ENCODE peak calls at places on chromosomes 6 and 20, in eight cellular contexts. P, J, X, V, I, C, G and T are unnamed samples.
A peak's percentile ranks its signal among the peaks of the same experiment; 100 is the strongest.

GRCh38 chr20:35001596-35002362 is 46.1 kb downstream of the MYH7B start:
- DNase-seq in V (no peak), P (no peak), J (no peak), I (no peak), G (no peak), X (no peak), C (no peak), T (peak; percentile 43)

GRCh38 chr20:2402271-2402980 is 21.7 kb downstream of the TGM6 start:
- DNase-seq in G (no peak), X (no peak), V (peak; percentile 54), C (no peak), P (no peak), J (peak; percentile 71), I (no peak), T (peak; percentile 19)

GRCh38 chr20:11094711-11095110 is 420.9 kb upstream of the JAG1 start:
- DNase-seq in G (no peak), C (no peak), V (no peak), X (no peak), J (no peak), P (no peak), I (no peak), T (no peak)

GRCh38 chr6:36314221-36315014 is 22.3 kb downstream of the BNIP5 start:
- DNase-seq in I (no peak), P (no peak), J (peak; percentile 62), V (no peak), C (no peak), X (no peak), G (peak; percentile 44), T (no peak)

GRCh38 chr20:12406978-12407377 is 489.3 kb downstream of the BTBD3 start:
- DNase-seq in X (no peak), J (no peak), V (no peak), G (no peak), I (no peak), P (no peak), C (no peak), T (no peak)

GRCh38 chr20:45934046-45934586 is 367 bp upstream of the PCIF1 start:
- DNase-seq in G (peak; percentile 57), V (peak; percentile 61), C (peak; percentile 80), P (no peak), X (no peak), I (peak; percentile 74), J (peak; percentile 38), T (peak; percentile 17)

GRCh38 chr6:170029416-170030283 is 261.2 kb downstream of the DLL1 start:
- DNase-seq in C (no peak), X (no peak), I (no peak), J (no peak), G (no peak), P (no peak), V (no peak), T (no peak)

GRCh38 chr6:143229402-143229801 is 168.7 kb downstream of the AIG1 start:
- DNase-seq in P (no peak), V (no peak), X (no peak), C (no peak), J (no peak), G (no peak), I (no peak), T (no peak)

GRCh38 chr6:35181313-35181932 is 32.3 kb upstream of the SCUBE3 start:
- DNase-seq in C (no peak), J (peak; percentile 54), P (no peak), G (no peak), X (no peak), I (no peak), V (no peak), T (no peak)

GRCh38 chr6:159104931-159105330 is 60.1 kb upstream of the TAGAP start:
- DNase-seq in X (no peak), I (no peak), G (peak; percentile 80), C (no peak), V (no peak), P (no peak), J (no peak), T (no peak)

GRCh38 chr6:6932341-6932740 is 175.4 kb upstream of the RREB1 start:
- DNase-seq in P (no peak), J (no peak), I (no peak), V (no peak), X (no peak), G (no peak), C (no peak), T (no peak)

GRCh38 chr20:63466250-63466825 is 6.1 kb downstream of the KCNQ2 start:
- DNase-seq in P (no peak), X (no peak), G (no peak), C (no peak), I (no peak), J (no peak), V (no peak), T (no peak)

GRCh38 chr20:11891827-11892521 is 25.7 kb upstream of the BTBD3 start:
- DNase-seq in X (no peak), V (peak; percentile 77), J (peak; percentile 79), C (peak; percentile 71), I (peak; percentile 77), P (no peak), G (peak; percentile 6), T (peak; percentile 84)

GRCh38 chr6:21597706-21598273 is 4.2 kb downstream of the SOX4 start:
- DNase-seq in I (peak; percentile 9), P (no peak), G (peak; percentile 6), X (no peak), V (no peak), C (peak; percentile 15), J (peak; percentile 36), T (peak; percentile 48)

GRCh38 chr6:32149932-32150920 is 1.5 kb downstream of the PRRT1 start:
- DNase-seq in G (no peak), C (no peak), J (no peak), X (no peak), V (no peak), I (no peak), P (no peak), T (no peak)

GRCh38 chr6:105014448-105014847 is 57.5 kb downstream of the LIN28B start:
- DNase-seq in G (no peak), P (no peak), X (no peak), I (no peak), C (peak; percentile 66), V (no peak), J (no peak), T (no peak)

GRCh38 chr6:4554645-4555044 is 221.6 kb upstream of the CDYL start:
- DNase-seq in X (no peak), C (no peak), I (no peak), P (no peak), V (no peak), G (no peak), J (no peak), T (no peak)

GRCh38 chr20:1184260-1184637 is 532 bp downstream of the TMEM74B start:
- DNase-seq in C (no peak), G (no peak), P (no peak), J (no peak), X (no peak), I (no peak), V (no peak), T (no peak)

GRCh38 chr6:127515234-127515793 is 3.8 kb downstream of the MTCL3 start:
- DNase-seq in G (peak; percentile 16), X (peak; percentile 70), P (no peak), I (peak; percentile 56), J (peak; percentile 36), C (peak; percentile 25), V (no peak), T (peak; percentile 67)

GRCh38 chr20:5073154-5074049 is 46.4 kb downstream of the PCNA start:
- DNase-seq in X (no peak), J (peak; percentile 31), P (peak; percentile 85), G (no peak), V (peak; percentile 97), I (peak; percentile 7), C (peak; percentile 19), T (no peak)

GRCh38 chr20:44314870-44315269 is 3.9 kb upstream of the FITM2 start:
- DNase-seq in C (peak; percentile 11), V (no peak), G (no peak), I (no peak), X (no peak), P (no peak), J (no peak), T (no peak)

GRCh38 chr6:150229775-150230561 is 87.1 kb downstream of the PPP1R14C start:
- DNase-seq in P (no peak), V (no peak), C (peak; percentile 11), I (no peak), X (no peak), J (peak; percentile 45), G (no peak), T (no peak)

GRCh38 chr6:162736933-162737332 is 9.2 kb downstream of the PACRG start:
- DNase-seq in P (no peak), C (no peak), V (no peak), G (no peak), I (no peak), X (no peak), J (no peak), T (no peak)

GRCh38 chr6:129073651-129074419 is 190.9 kb downstream of the LAMA2 start:
- DNase-seq in P (no peak), I (no peak), V (no peak), G (no peak), J (peak; percentile 14), C (no peak), X (no peak), T (no peak)

GRCh38 chr20:32036252-32036651 is 15.8 kb upstream of the HCK start:
- DNase-seq in P (no peak), J (no peak), C (no peak), V (no peak), X (no peak), G (no peak), I (no peak), T (no peak)

GRCh38 chr6:4280721-4281120 is 145.3 kb upstream of the ECI2 start:
- DNase-seq in X (no peak), G (no peak), P (no peak), C (no peak), J (peak; percentile 95), I (no peak), V (peak; percentile 68), T (no peak)

GRCh38 chr20:33724439-33725094 is 4.5 kb upstream of the PXMP4 start:
- DNase-seq in V (no peak), G (no peak), X (no peak), C (no peak), P (no peak), J (peak; percentile 58), I (no peak), T (no peak)

GRCh38 chr6:1136415-1136774 is 175.5 kb upstream of the FOXQ1 start:
- DNase-seq in P (no peak), J (peak; percentile 39), I (no peak), C (no peak), G (no peak), V (no peak), X (no peak), T (no peak)

GRCh38 chr6:34240329-34241248 is 3.9 kb downstream of the HMGA1 start:
- DNase-seq in X (no peak), C (no peak), G (no peak), V (no peak), P (no peak), J (no peak), I (no peak), T (no peak)

GRCh38 chr6:12719017-12719416 is 2.5 kb downstream of the PHACTR1 start:
- DNase-seq in V (no peak), C (no peak), I (no peak), P (no peak), J (no peak), X (no peak), G (no peak), T (no peak)

GRCh38 chr20:57030611-57031600 is 235.5 kb downstream of the BMP7 start:
- DNase-seq in P (no peak), J (peak; percentile 51), X (no peak), V (no peak), C (no peak), G (no peak), I (no peak), T (no peak)

GRCh38 chr20:19974621-19975435 is 42.3 kb upstream of the NAA20 start:
- DNase-seq in V (peak; percentile 77), I (peak; percentile 16), C (peak; percentile 41), X (peak; percentile 80), P (peak; percentile 78), G (no peak), J (peak; percentile 97), T (no peak)

GRCh38 chr20:61932711-61933480 is 132.8 kb downstream of the TAF4 start:
- DNase-seq in I (no peak), X (no peak), P (no peak), C (no peak), G (no peak), V (no peak), J (no peak), T (no peak)

GRCh38 chr6:55882731-55883595 is 7.6 kb upstream of the BMP5 start:
- DNase-seq in I (no peak), X (no peak), J (peak; percentile 94), P (no peak), G (no peak), V (peak; percentile 76), C (no peak), T (no peak)